ENCODE peak calls at places on chromosomes 1 and 21, in seven cellular contexts. D is A549, F is sigmoid colon, S is lower lobe of right lung, L is tibial nerve, C is psoas muscle, G is esophagus muscularis mucosa. Y is an unnamed sample.

GRCh38 chr1:222204475-222204874 is 343.4 kb downstream of the HHIPL2 start:
- DNase-seq in L (no peak), G (no peak), D (no peak), S (no peak), F (no peak), C (no peak), Y (no peak)

GRCh38 chr1:188489336-188490112 is 1660.8 kb downstream of the PLA2G4A start:
- DNase-seq in C (no peak), S (no peak), D (peak; percentile 3), F (no peak), G (no peak), L (no peak), Y (no peak)

GRCh38 chr1:95086949-95087533 is 14.3 kb upstream of the ALG14 start:
- DNase-seq in G (no peak), L (peak; percentile 72), F (no peak), D (peak; percentile 72), S (no peak), C (no peak), Y (no peak)

GRCh38 chr1:184052194-184052559 is 647 bp downstream of the TSEN15 start:
- DNase-seq in G (no peak), F (no peak), S (no peak), L (no peak), C (no peak), D (no peak), Y (no peak)

GRCh38 chr1:43913666-43914325 is 19.8 kb upstream of the ARTN start:
- DNase-seq in F (no peak), D (no peak), L (no peak), G (no peak), C (no peak), S (no peak), Y (no peak)

GRCh38 chr1:241828576-241828975 is 19.4 kb upstream of the EXO1 start:
- DNase-seq in S (no peak), D (no peak), C (no peak), F (no peak), L (no peak), G (no peak), Y (no peak)

GRCh38 chr1:162854245-162854860 is 6.6 kb downstream of the CCDC190 start:
- DNase-seq in D (peak; percentile 67), L (peak; percentile 67), G (no peak), C (peak; percentile 24), F (no peak), S (peak; percentile 50), Y (peak; percentile 84)

GRCh38 chr1:212860713-212861581 is 2.9 kb downstream of the FLVCR1 start:
- DNase-seq in C (no peak), F (no peak), L (no peak), D (no peak), G (no peak), S (no peak), Y (no peak)

GRCh38 chr1:248807067-248807737 is 18.5 kb downstream of the SH3BP5L start:
- DNase-seq in S (peak; percentile 76), F (no peak), C (no peak), D (peak; percentile 37), G (no peak), L (no peak), Y (peak; percentile 62)

GRCh38 chr1:212477014-212477679 is 44.4 kb downstream of the NENF start:
- DNase-seq in C (peak; percentile 75), F (peak; percentile 93), S (peak; percentile 76), G (peak; percentile 96), L (peak; percentile 88), D (peak; percentile 81), Y (peak; percentile 92)

GRCh38 chr1:223142795-223143759 is at the start of gene TLR5:
- DNase-seq in F (peak; percentile 91), C (peak; percentile 87), D (peak; percentile 85), S (peak; percentile 95), G (peak; percentile 96), L (peak; percentile 83), Y (peak; percentile 89)

GRCh38 chr1:97999320-97999719 is 78.5 kb upstream of the DPYD start:
- DNase-seq in D (no peak), S (no peak), C (no peak), G (no peak), F (no peak), L (no peak), Y (no peak)

GRCh38 chr1:20578062-20578461 is 10.8 kb upstream of the CDA start:
- DNase-seq in S (no peak), C (no peak), F (no peak), G (no peak), L (no peak), D (no peak), Y (no peak)

GRCh38 chr21:45243603-45244002 is 44.1 kb downstream of the POFUT2 start:
- DNase-seq in L (no peak), C (no peak), D (no peak), G (no peak), S (no peak), F (no peak), Y (no peak)

GRCh38 chr1:231828182-231828920 is 201.8 kb downstream of the DISC1 start:
- DNase-seq in D (peak; percentile 81), C (no peak), G (no peak), F (no peak), S (no peak), L (no peak), Y (no peak)

GRCh38 chr1:2969011-2969869 is 52.0 kb upstream of the ACTRT2 start:
- DNase-seq in F (peak; percentile 60), L (no peak), C (no peak), D (no peak), S (no peak), G (no peak), Y (no peak)

GRCh38 chr1:182217967-182218366 is 156.5 kb upstream of the ZNF648 start:
- DNase-seq in G (no peak), S (no peak), D (no peak), F (no peak), C (no peak), L (no peak), Y (no peak)

GRCh38 chr1:15354580-15354965 is 55.1 kb upstream of the EFHD2 start:
- DNase-seq in L (no peak), F (no peak), S (no peak), G (no peak), D (no peak), C (no peak), Y (no peak)

GRCh38 chr21:46347791-46348381 is 23.9 kb downstream of the PCNT start:
- DNase-seq in L (no peak), F (no peak), G (no peak), S (no peak), C (peak; percentile 89), D (no peak), Y (peak; percentile 85)
- TF ChIP-seq CTCF in L (no peak), F (no peak), G (no peak), S (no peak), C (peak; percentile 78), D (no peak), Y (peak; percentile 32)

GRCh38 chr1:19010995-19011696 is 54.7 kb upstream of the IFFO2 start:
- DNase-seq in C (peak; percentile 74), G (peak; percentile 94), D (peak; percentile 69), S (peak; percentile 81), F (peak; percentile 91), L (peak; percentile 58), Y (peak; percentile 63)
- H3K4me3 ChIP-seq in C (no peak overlapping the region), G (peak overlapping the region; percentile 24), D (peak overlapping the region; percentile 11), S (no peak overlapping the region), F (peak overlapping the region; percentile 20), L (no peak overlapping the region), Y (no peak overlapping the region)

GRCh38 chr1:27569506-27570382 is 34.2 kb downstream of the AHDC1 start:
- DNase-seq in F (peak; percentile 74), C (peak; percentile 18), G (no peak), D (no peak), S (no peak), L (no peak), Y (no peak)

GRCh38 chr1:27570823-27571222 is 33.1 kb downstream of the AHDC1 start:
- DNase-seq in F (no peak), G (no peak), L (no peak), C (peak; percentile 20), D (no peak), S (no peak), Y (no peak)

GRCh38 chr1:27569088-27569459 is 34.9 kb downstream of the AHDC1 start:
- DNase-seq in C (no peak), D (no peak), L (no peak), G (no peak), F (peak; percentile 78), S (no peak), Y (no peak)

GRCh38 chr1:27571439-27572018 is 32.4 kb downstream of the AHDC1 start:
- DNase-seq in S (no peak), G (no peak), L (no peak), D (no peak), C (peak; percentile 37), F (peak; percentile 83), Y (no peak)

GRCh38 chr1:27570383-27570755 is 33.6 kb downstream of the AHDC1 start:
- DNase-seq in D (no peak), C (peak; percentile 27), G (no peak), L (no peak), F (peak; percentile 76), S (no peak), Y (no peak)
- H3K27ac ChIP-seq in D (peak overlapping the region; percentile 61), C (peak overlapping the region; percentile 94), G (peak overlapping the region; percentile 98), L (peak overlapping the region; percentile 70), F (peak overlapping the region; percentile 97), S (peak overlapping the region; percentile 76), Y (peak overlapping the region; percentile 93)

DNA sequence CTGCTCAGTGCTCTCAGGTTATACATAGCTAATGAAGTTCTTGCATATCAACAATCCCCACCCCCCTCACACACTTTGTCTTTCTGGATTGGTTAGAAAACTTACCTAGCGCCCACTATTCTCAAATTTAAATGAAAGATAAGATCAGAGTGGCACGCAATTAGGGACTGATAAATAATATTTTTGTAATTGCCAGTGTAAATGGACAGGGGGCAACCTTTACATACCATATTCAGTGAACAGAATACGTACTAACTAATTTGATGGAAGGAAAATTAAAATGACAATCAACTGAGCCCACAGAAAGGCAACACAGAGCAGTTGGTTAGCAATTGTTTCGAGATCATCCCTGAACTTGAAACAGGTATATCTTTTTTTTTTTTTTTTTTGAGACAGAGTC is 11.7 kb downstream of the SELL start:
- DNase-seq in D (no peak), G (no peak), F (no peak), C (no peak), S (no peak), L (no peak), Y (no peak)
- TF ChIP-seq CTCF in D (no peak), G (no peak), F (no peak), C (no peak), S (no peak), L (no peak), Y (no peak)

GRCh38 chr1:83999316-83999819 is 436 bp upstream of the TTLL7 start:
- DNase-seq in C (peak; percentile 77), G (no peak), D (peak; percentile 53), L (peak; percentile 49), S (peak; percentile 83), F (peak; percentile 81), Y (peak; percentile 22)
- H3K4me3 ChIP-seq in C (peak overlapping the region; percentile 94), G (peak overlapping the region; percentile 87), D (peak overlapping the region; percentile 77), L (peak overlapping the region; percentile 96), S (peak overlapping the region; percentile 67), F (peak overlapping the region; percentile 94), Y (peak overlapping the region; percentile 94)

DNA sequence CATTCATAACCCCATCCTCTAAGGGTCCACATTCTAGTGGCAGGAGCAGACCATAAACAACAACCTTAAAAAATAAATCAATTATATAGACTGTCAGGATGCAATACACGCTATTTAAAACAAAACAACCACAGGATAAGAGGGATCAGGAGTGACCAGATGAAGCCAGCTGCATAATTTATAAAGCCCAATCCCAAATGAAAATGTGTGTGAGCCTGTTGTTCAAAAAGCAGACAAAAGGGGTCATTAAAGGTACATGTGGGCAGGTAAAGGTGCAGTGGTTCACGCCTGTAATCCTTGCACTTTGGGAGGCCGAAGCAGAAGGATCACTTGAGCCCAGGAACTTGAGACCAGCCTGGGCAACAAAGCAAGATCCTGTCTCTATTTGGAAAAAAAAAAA is 10.4 kb upstream of the LDLRAP1 start:
- DNase-seq in G (no peak), D (no peak), F (no peak), L (no peak), S (no peak), C (no peak), Y (no peak)
- H3K27ac ChIP-seq in G (no peak overlapping the region), D (no peak overlapping the region), F (no peak overlapping the region), L (no peak overlapping the region), S (no peak overlapping the region), C (no peak overlapping the region), Y (no peak overlapping the region)